ENCODE peak calls at places on chromosomes 4 and X, in ten cellular contexts. U, H, O, X, Z, C, M, W, F and S are unnamed samples.

GRCh38 chr4:101724093-101724492 is 66.4 kb upstream of the BANK1 start:
- ATAC-seq in H (peak; percentile 94), U (no peak), O (no peak), M (peak; percentile 51), F (no peak), X (no peak), C (peak; percentile 67), W (no peak), Z (no peak), S (no peak)

GRCh38 chr4:82833696-82834313 is 35.2 kb upstream of the SCD5 start:
- ATAC-seq in O (peak; percentile 42), U (peak; percentile 75), M (no peak), W (no peak), C (no peak), F (peak; percentile 90), X (peak; percentile 78), H (no peak), Z (peak; percentile 77), S (peak; percentile 97)

GRCh38 chr4:99404595-99405287 is 30.4 kb downstream of the ADH7 start:
- ATAC-seq in X (no peak), M (peak; percentile 87), O (peak; percentile 86), C (peak; percentile 95), Z (no peak), F (peak; percentile 72), U (no peak), W (no peak), H (peak; percentile 71), S (no peak)

GRCh38 chrX:65731684-65732289 is 64.3 kb downstream of the MSN start:
- ATAC-seq in C (peak; percentile 77), M (no peak), U (no peak), H (peak; percentile 62), O (no peak), Z (no peak), F (no peak), W (no peak), X (no peak), S (no peak)

GRCh38 chrX:42739258-42739657 is 38.7 kb downstream of the PPP1R2C start:
- ATAC-seq in F (peak; percentile 30), C (no peak), Z (peak; percentile 62), X (no peak), O (no peak), U (no peak), M (no peak), H (no peak), W (no peak), S (no peak)

GRCh38 chr4:172688536-172688935 is 480.1 kb upstream of the GALNT7 start:
- ATAC-seq in U (no peak), C (no peak), H (no peak), W (no peak), F (peak; percentile 25), X (no peak), Z (no peak), O (no peak), M (no peak), S (no peak)

GRCh38 chrX:136209016-136209738 is 42.0 kb downstream of the MAP7D3 start:
- ATAC-seq in U (peak; percentile 80), W (peak; percentile 61), F (peak; percentile 68), X (peak; percentile 72), Z (peak; percentile 59), O (peak; percentile 68), M (peak; percentile 47), H (peak; percentile 55), C (peak; percentile 60), S (peak; percentile 27)

GRCh38 chr4:187258651-187259401 is 535.2 kb upstream of the FAT1 start:
- ATAC-seq in X (no peak), O (no peak), F (no peak), H (no peak), Z (no peak), M (no peak), U (no peak), W (no peak), C (no peak), S (no peak)